ENCODE peak calls at places on chromosomes 2 and 18, in six cellular contexts. K is lower lobe of right lung, F is esophagus squamous epithelium, X is neuronal stem cell, C is aorta, U is breast epithelium. R is an unnamed sample. For H3K4me1, the result is how much of the 10 kb centered on the place peaks cover.

GRCh38 chr18:67072789-67073188 is 443.7 kb downstream of the DSEL start:
- DNase-seq in C (no peak), F (no peak), K (no peak), U (no peak), X (no peak), R (no peak)

GRCh38 chr2:240460781-240461431 is 25.4 kb downstream of the GPC1 start:
- DNase-seq in X (no peak), C (peak), U (no peak), F (no peak), K (peak), R (no peak)

GRCh38 chr2:215880970-215881369 is 132.4 kb downstream of the MREG start:
- DNase-seq in X (no peak), C (no peak), U (no peak), K (no peak), F (no peak), R (no peak)

GRCh38 chr2:74843371-74844298 is 9.7 kb downstream of the HK2 start:
- DNase-seq in K (no peak), F (no peak), U (no peak), X (no peak), C (no peak), R (no peak)

GRCh38 chr2:143909577-143909976 is 610.3 kb downstream of the ZEB2 start:
- DNase-seq in C (no peak), K (no peak), F (no peak), U (no peak), X (no peak), R (no peak)

GRCh38 chr2:88517759-88518201 is 65.3 kb upstream of the FOXI3 start:
- DNase-seq in U (no peak), C (no peak), F (no peak), K (no peak), X (peak), R (no peak)

GRCh38 chr2:16016282-16016681 is 75.9 kb downstream of the MYCN start:
- DNase-seq in X (no peak), U (no peak), C (no peak), K (no peak), F (no peak), R (no peak)

GRCh38 chr2:228657807-228658402 is 476.4 kb upstream of the SPHKAP start:
- DNase-seq in X (no peak), U (no peak), C (no peak), F (no peak), K (no peak), R (no peak)

GRCh38 chr2:55165567-55165966 is 66.5 kb downstream of the CLHC1 start:
- DNase-seq in F (no peak), K (no peak), C (peak), U (no peak), X (no peak), R (no peak)

GRCh38 chr18:13159579-13159978 is 59.0 kb upstream of the LDLRAD4 start:
- DNase-seq in X (peak), C (no peak), U (no peak), K (no peak), F (no peak), R (no peak)

DNA sequence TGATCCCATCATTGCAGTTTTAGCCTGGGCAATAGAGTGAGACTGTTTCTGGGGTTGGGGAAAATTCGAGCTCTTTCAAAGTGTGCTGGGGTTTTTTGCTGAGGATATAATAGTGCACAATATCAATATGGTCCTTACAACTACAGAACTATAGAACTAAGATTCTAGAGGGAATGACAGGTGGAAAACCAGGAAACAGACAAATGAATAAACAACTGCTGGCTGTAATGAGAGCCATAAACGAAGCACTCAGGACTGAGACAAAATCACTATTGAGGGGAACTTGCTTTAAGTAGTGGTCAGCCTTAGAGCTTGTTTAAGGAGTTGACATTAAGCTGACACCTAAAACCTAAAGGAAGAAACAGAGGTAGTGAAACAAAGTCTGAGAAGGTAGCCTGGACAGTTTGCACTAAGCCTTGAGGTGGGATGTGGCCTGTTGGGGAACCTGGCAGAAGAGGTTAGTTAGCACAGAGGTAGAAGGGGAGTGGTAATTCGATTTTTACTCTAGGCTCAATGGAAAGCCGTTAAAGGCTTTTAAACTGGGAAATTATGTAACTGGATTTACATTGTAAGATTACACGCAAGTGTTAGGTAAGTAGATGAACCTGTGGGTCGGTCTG is 33.8 kb downstream of the LCLAT1 start:
- DNase-seq in U (no peak), F (no peak), K (no peak), X (no peak), C (no peak), R (no peak)
- H3K4me1 ChIP-seq in U (under half), F (under half), K (under half), X (under half), C (under half), R (under half)

DNA sequence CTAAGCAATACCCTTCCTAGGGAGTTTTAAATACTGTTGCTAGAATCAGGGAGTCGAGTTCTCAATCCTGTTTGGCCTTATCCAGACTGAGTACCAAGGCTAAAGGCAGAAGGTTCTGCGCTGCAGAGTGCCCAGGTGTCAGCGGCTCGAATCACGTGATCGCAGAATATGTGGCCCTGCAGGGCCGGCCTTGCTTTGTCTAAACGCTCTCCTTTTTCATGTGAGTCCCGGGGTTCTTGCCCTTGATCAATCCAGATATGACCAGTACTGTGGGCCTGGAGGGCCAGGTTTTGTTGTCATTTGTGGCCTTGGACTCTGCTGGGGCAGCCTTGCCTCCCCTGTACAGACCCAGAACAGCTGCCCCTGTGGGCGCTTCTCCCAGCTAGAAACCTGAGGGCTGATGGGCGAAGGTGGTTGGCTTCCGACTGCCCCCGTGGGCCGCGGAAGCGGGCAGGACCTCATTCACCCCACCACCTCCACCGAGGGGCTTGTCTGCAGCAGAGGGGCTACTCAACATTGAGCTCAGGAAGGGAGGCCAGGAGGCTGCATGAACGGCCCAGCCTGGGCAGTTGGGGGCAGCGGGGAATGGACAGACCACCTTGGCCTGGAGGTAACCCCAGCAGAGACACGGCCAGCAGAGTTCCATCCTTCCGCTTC is 225.0 kb downstream of the ALPK2 start:
- DNase-seq in F (no peak), C (no peak), K (no peak), X (no peak), U (no peak), R (no peak)
- H3K4me1 ChIP-seq in F (under half), C (under half), K (under half), X (under half), U (under half), R (under half)

GRCh38 chr2:47034973-47035609 is 119.5 kb upstream of the MCFD2 start:
- DNase-seq in F (no peak), K (peak), X (peak), U (no peak), C (peak), R (no peak)

GRCh38 chr2:47037678-47038077 is 117.4 kb downstream of the STPG4 start:
- DNase-seq in U (no peak), F (no peak), C (no peak), X (no peak), K (no peak), R (no peak)

GRCh38 chr2:47035615-47036488 is 119.3 kb downstream of the STPG4 start:
- DNase-seq in U (no peak), C (no peak), X (no peak), K (no peak), F (no peak), R (no peak)

GRCh38 chr2:47038656-47039501 is 116.2 kb downstream of the STPG4 start:
- DNase-seq in X (no peak), U (no peak), F (no peak), C (no peak), K (no peak), R (no peak)

DNA sequence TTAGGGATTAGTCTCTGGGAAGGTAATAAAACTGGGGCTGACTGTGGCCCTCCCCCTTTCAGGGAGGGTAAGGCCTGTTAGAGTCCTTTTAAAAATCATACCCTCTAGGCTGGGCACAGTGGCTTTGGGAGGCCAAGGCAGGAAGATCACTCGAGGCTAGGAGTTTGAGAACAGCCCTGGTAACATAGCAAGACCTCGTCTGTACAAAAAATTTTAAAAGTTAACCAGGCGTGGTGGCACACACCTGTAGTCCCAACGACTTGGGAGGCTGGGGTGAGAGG is 118.7 kb downstream of the STPG4 start:
- DNase-seq in K (no peak), X (no peak), C (no peak), U (no peak), F (no peak), R (no peak)
- H3K4me1 ChIP-seq in K (half or more), X (under half), C (under half), U (under half), F (half or more), R (under half)

GRCh38 chr2:130380096-130380934 is 24.5 kb downstream of the PTPN18 start:
- DNase-seq in F (no peak), C (no peak), X (no peak), K (no peak), U (no peak), R (no peak)
- H3K4me1 ChIP-seq in F (under half), C (under half), X (under half), K (under half), U (under half), R (under half)

R was measured in effector memory CD4-positive, alpha-beta T cell.